ENCODE peak calls at places on chromosomes 13 and 19, in nine cellular contexts. C is RCC 7860; Z is stromal cell of bone marrow; W is AG04450; H is epithelial cell of esophagus; J is activated CD4-positive, CD25-positive, alpha-beta regulatory T cell; Q is substantia nigra; E is T-helper 2 cell; U is astrocyte of the cerebellum. L is an unnamed sample.

GRCh38 chr13:83780201-83780600 is 102.1 kb downstream of the SLITRK1 start:
- DNase-seq in W (no peak), U (no peak), J (no peak), H (peak; percentile 64), Q (no peak), Z (no peak), E (peak; percentile 2), C (peak; percentile 7), L (no peak)

GRCh38 chr13:111394211-111394922 is 73.9 kb downstream of the TEX29 start:
- DNase-seq in E (no peak), W (no peak), C (no peak), Q (no peak), H (no peak), U (no peak), J (no peak), Z (no peak), L (no peak)

GRCh38 chr13:98571955-98572662 is 4.8 kb downstream of the STK24 start:
- DNase-seq in J (no peak), H (peak; percentile 54), U (no peak), W (no peak), Z (peak; percentile 65), E (peak; percentile 54), C (no peak), Q (no peak), L (no peak)

GRCh38 chr13:30898070-30898469 is 8.0 kb upstream of the MEDAG start:
- DNase-seq in W (no peak), Z (no peak), H (no peak), C (no peak), Q (no peak), J (no peak), U (no peak), E (no peak), L (no peak)

GRCh38 chr13:34107814-34108213 is 289.9 kb downstream of the RFC3 start:
- DNase-seq in U (no peak), E (no peak), Z (no peak), J (no peak), C (no peak), Q (no peak), H (peak; percentile 45), W (no peak), L (no peak)

GRCh38 chr19:2199215-2199614 is 35.5 kb downstream of the DOT1L start:
- DNase-seq in W (no peak), U (no peak), E (no peak), H (no peak), Z (no peak), J (no peak), C (no peak), Q (no peak), L (no peak)

GRCh38 chr19:33219261-33219812 is 6.3 kb downstream of the SLC7A10 start:
- DNase-seq in Q (no peak), H (no peak), W (no peak), C (no peak), U (peak; percentile 57), J (no peak), Z (no peak), E (no peak), L (no peak)

GRCh38 chr13:98576963-98577822 is at the start of gene STK24:
- DNase-seq in Z (peak; percentile 73), Q (peak; percentile 37), H (peak; percentile 61), W (peak; percentile 43), C (peak; percentile 36), U (peak; percentile 55), J (peak; percentile 55), E (peak; percentile 80), L (peak; percentile 54)

GRCh38 chr13:22948421-22948820 is 232.4 kb upstream of the SGCG start:
- DNase-seq in J (no peak), E (no peak), C (no peak), W (no peak), H (no peak), U (no peak), Q (no peak), Z (no peak), L (no peak)

GRCh38 chr13:24995225-24995804 is 100.6 kb upstream of the PABPC3 start:
- DNase-seq in C (peak; percentile 49), W (peak; percentile 66), E (peak; percentile 78), H (peak; percentile 89), Q (peak; percentile 17), Z (peak; percentile 72), U (peak; percentile 80), J (peak; percentile 14), L (peak; percentile 50)

GRCh38 chr13:94315188-94315587 is 164.3 kb downstream of the DCT start:
- DNase-seq in E (peak; percentile 33), C (no peak), Q (no peak), Z (no peak), U (no peak), W (no peak), H (no peak), J (no peak), L (no peak)

GRCh38 chr13:40445557-40445990 is 220.9 kb downstream of the FOXO1 start:
- DNase-seq in W (no peak), Z (no peak), U (peak; percentile 75), J (no peak), H (peak; percentile 99), Q (no peak), C (peak; percentile 91), E (no peak), L (no peak)

GRCh38 chr13:98352226-98352625 is 175.2 kb upstream of the RNF113B start:
- DNase-seq in Q (no peak), Z (no peak), J (no peak), U (no peak), E (no peak), W (no peak), H (no peak), C (no peak), L (no peak)

GRCh38 chr13:35994131-35994966 is 136.8 kb downstream of the DCLK1 start:
- DNase-seq in E (no peak), Q (no peak), W (no peak), J (no peak), U (peak; percentile 93), Z (peak; percentile 94), H (peak; percentile 66), C (peak; percentile 89), L (no peak)

GRCh38 chr19:6891761-6892385 is 4.5 kb downstream of the ADGRE1 start:
- DNase-seq in C (no peak), E (peak; percentile 19), Z (no peak), Q (no peak), H (no peak), W (no peak), U (no peak), J (no peak), L (no peak)